ENCODE peak calls at places on chromosomes 11 and 22, in four cellular contexts. One of them, this sample, is unnamed.

GRCh38 chr11:18056561-18057181 is 10.6 kb upstream of the TPH1 start:
- DNase-seq in GM03348: no peak
- DNase-seq in cardiac fibroblast: no peak
- DNase-seq in astrocyte of the cerebellum: no peak
- DNase-seq in this sample: no peak

GRCh38 chr11:133992121-133992520 is 35.4 kb upstream of the IGSF9B start:
- DNase-seq in GM03348: no peak
- DNase-seq in cardiac fibroblast: no peak
- DNase-seq in astrocyte of the cerebellum: no peak
- DNase-seq in this sample: no peak

GRCh38 chr11:130636672-130637463 is 188.4 kb downstream of the ADAMTS15 start:
- DNase-seq in GM03348: peak; percentile 41
- DNase-seq in cardiac fibroblast: peak; percentile 52
- DNase-seq in astrocyte of the cerebellum: peak; percentile 64
- DNase-seq in this sample: peak; percentile 53

GRCh38 chr11:57402188-57403066 is 12.0 kb upstream of the PRG2 start:
- DNase-seq in GM03348: no peak
- DNase-seq in cardiac fibroblast: no peak
- DNase-seq in astrocyte of the cerebellum: no peak
- DNase-seq in this sample: no peak

GRCh38 chr11:119509277-119509841 is 86.4 kb upstream of the THY1 start:
- DNase-seq in GM03348: peak; percentile 63
- DNase-seq in cardiac fibroblast: peak; percentile 51
- DNase-seq in astrocyte of the cerebellum: no peak
- DNase-seq in this sample: peak; percentile 56

GRCh38 chr11:65569973-65570918 is at the start of gene ZNRD2:
- DNase-seq in GM03348: peak; percentile 96
- DNase-seq in cardiac fibroblast: peak; percentile 99
- DNase-seq in astrocyte of the cerebellum: peak; percentile 91
- DNase-seq in this sample: peak; percentile 99

GRCh38 chr11:65132238-65132987 is 1.9 kb downstream of the SYVN1 start:
- DNase-seq in GM03348: no peak
- DNase-seq in cardiac fibroblast: no peak
- DNase-seq in astrocyte of the cerebellum: no peak
- DNase-seq in this sample: no peak

GRCh38 chr11:115134886-115135285 is 369.3 kb downstream of the CADM1 start:
- DNase-seq in GM03348: no peak
- DNase-seq in cardiac fibroblast: no peak
- DNase-seq in astrocyte of the cerebellum: no peak
- DNase-seq in this sample: no peak

GRCh38 chr11:20355221-20356219 is 8.0 kb upstream of the HTATIP2 start:
- DNase-seq in GM03348: peak; percentile 54
- DNase-seq in cardiac fibroblast: peak; percentile 62
- DNase-seq in astrocyte of the cerebellum: peak; percentile 27
- DNase-seq in this sample: peak; percentile 36

GRCh38 chr11:27761356-27761755 is 61.1 kb upstream of the BDNF start:
- DNase-seq in GM03348: no peak
- DNase-seq in cardiac fibroblast: no peak
- DNase-seq in astrocyte of the cerebellum: no peak
- DNase-seq in this sample: no peak

GRCh38 chr22:32764330-32765116 is 37.0 kb upstream of the TIMP3 start:
- DNase-seq in GM03348: peak; percentile 85
- DNase-seq in cardiac fibroblast: peak; percentile 86
- DNase-seq in astrocyte of the cerebellum: no peak
- DNase-seq in this sample: peak; percentile 87

GRCh38 chr22:50206599-50206998 is 5.8 kb downstream of the SELENOO start:
- DNase-seq in GM03348: peak; percentile 67
- DNase-seq in cardiac fibroblast: peak; percentile 55
- DNase-seq in astrocyte of the cerebellum: no peak
- DNase-seq in this sample: peak; percentile 42

GRCh38 chr11:62004473-62004872 is 37.0 kb upstream of the FTH1 start:
- DNase-seq in GM03348: peak; percentile 75
- DNase-seq in cardiac fibroblast: peak; percentile 97
- DNase-seq in astrocyte of the cerebellum: peak; percentile 83
- DNase-seq in this sample: peak; percentile 40

GRCh38 chr11:27227744-27228143 is 135.3 kb downstream of the CCDC34 start:
- DNase-seq in GM03348: no peak
- DNase-seq in cardiac fibroblast: no peak
- DNase-seq in astrocyte of the cerebellum: no peak
- DNase-seq in this sample: no peak

GRCh38 chr11:57116654-57117053 is 65.1 kb upstream of the LRRC55 start:
- DNase-seq in GM03348: peak; percentile 20
- DNase-seq in cardiac fibroblast: peak; percentile 67
- DNase-seq in astrocyte of the cerebellum: peak; percentile 16
- DNase-seq in this sample: peak; percentile 44

GRCh38 chr22:46012881-46013281 is 35.9 kb upstream of the WNT7B start:
- DNase-seq in GM03348: no peak
- DNase-seq in cardiac fibroblast: no peak
- DNase-seq in astrocyte of the cerebellum: no peak
- DNase-seq in this sample: no peak

GRCh38 chr11:130442728-130443127 is 5.7 kb upstream of the ADAMTS15 start:
- DNase-seq in GM03348: peak; percentile 74
- DNase-seq in cardiac fibroblast: no peak
- DNase-seq in astrocyte of the cerebellum: no peak
- DNase-seq in this sample: no peak

GRCh38 chr11:46697303-46697702 is 3.1 kb downstream of the ARHGAP1 start:
- DNase-seq in GM03348: no peak
- DNase-seq in cardiac fibroblast: peak; percentile 61
- DNase-seq in astrocyte of the cerebellum: no peak
- DNase-seq in this sample: no peak

GRCh38 chr11:45917286-45917622 is 423 bp downstream of the PEX16 start:
- DNase-seq in GM03348: no peak
- DNase-seq in cardiac fibroblast: no peak
- DNase-seq in astrocyte of the cerebellum: no peak
- DNase-seq in this sample: peak; percentile 21

GRCh38 chr22:19448739-19449421 is 1.4 kb upstream of the C22orf39 start:
- DNase-seq in GM03348: no peak
- DNase-seq in cardiac fibroblast: no peak
- DNase-seq in astrocyte of the cerebellum: no peak
- DNase-seq in this sample: no peak

GRCh38 chr11:71112990-71113389 is 139.4 kb downstream of the SHANK2 start:
- DNase-seq in GM03348: no peak
- DNase-seq in cardiac fibroblast: no peak
- DNase-seq in astrocyte of the cerebellum: no peak
- DNase-seq in this sample: no peak

GRCh38 chr11:109424893-109425292 is 2.9 kb downstream of the C11orf87 start:
- DNase-seq in GM03348: no peak
- DNase-seq in cardiac fibroblast: no peak
- DNase-seq in astrocyte of the cerebellum: no peak
- DNase-seq in this sample: no peak

GRCh38 chr11:118438314-118438931 is 2.1 kb downstream of the KMT2A start:
- DNase-seq in GM03348: peak; percentile 77
- DNase-seq in cardiac fibroblast: peak; percentile 89
- DNase-seq in astrocyte of the cerebellum: peak; percentile 59
- DNase-seq in this sample: peak; percentile 92

GRCh38 chr11:116232364-116232801 is 540.4 kb downstream of the BUD13 start:
- DNase-seq in GM03348: no peak
- DNase-seq in cardiac fibroblast: no peak
- DNase-seq in astrocyte of the cerebellum: no peak
- DNase-seq in this sample: no peak

GRCh38 chr22:38831166-38831945 is 12.5 kb downstream of the NPTXR start:
- DNase-seq in GM03348: no peak
- DNase-seq in cardiac fibroblast: peak; percentile 66
- DNase-seq in astrocyte of the cerebellum: no peak
- DNase-seq in this sample: peak; percentile 48

GRCh38 chr22:30829901-30830550 is 135.4 kb downstream of the OSBP2 start:
- DNase-seq in GM03348: peak; percentile 84
- DNase-seq in cardiac fibroblast: peak; percentile 86
- DNase-seq in astrocyte of the cerebellum: peak; percentile 46
- DNase-seq in this sample: peak; percentile 72

GRCh38 chr11:35558468-35558867 is 33.1 kb upstream of the PAMR1 start:
- DNase-seq in GM03348: no peak
- DNase-seq in cardiac fibroblast: peak; percentile 60
- DNase-seq in astrocyte of the cerebellum: no peak
- DNase-seq in this sample: peak; percentile 34

GRCh38 chr11:59172345-59173079 is 580 bp downstream of the DTX4 start:
- DNase-seq in GM03348: peak; percentile 35
- DNase-seq in cardiac fibroblast: no peak
- DNase-seq in astrocyte of the cerebellum: no peak
- DNase-seq in this sample: peak; percentile 50

GRCh38 chr11:11964774-11965150 is 43.7 kb downstream of the DKK3 start:
- DNase-seq in GM03348: no peak
- DNase-seq in cardiac fibroblast: no peak
- DNase-seq in astrocyte of the cerebellum: no peak
- DNase-seq in this sample: no peak

GRCh38 chr11:45658292-45658991 is 7.0 kb downstream of the CHST1 start:
- DNase-seq in GM03348: peak; percentile 51
- DNase-seq in cardiac fibroblast: peak; percentile 80
- DNase-seq in astrocyte of the cerebellum: no peak
- DNase-seq in this sample: peak; percentile 43

GRCh38 chr11:1150769-1151365 is 6.9 kb upstream of the MUC5AC start:
- DNase-seq in GM03348: peak; percentile 58
- DNase-seq in cardiac fibroblast: peak; percentile 82
- DNase-seq in astrocyte of the cerebellum: no peak
- DNase-seq in this sample: peak; percentile 36

GRCh38 chr11:75474878-75475766 is 42.1 kb upstream of the KLHL35 start:
- DNase-seq in GM03348: peak; percentile 31
- DNase-seq in cardiac fibroblast: peak; percentile 72
- DNase-seq in astrocyte of the cerebellum: no peak
- DNase-seq in this sample: peak; percentile 42

GRCh38 chr22:38267086-38267485 is 5.7 kb downstream of the TMEM184B start:
- DNase-seq in GM03348: peak; percentile 48
- DNase-seq in cardiac fibroblast: peak; percentile 73
- DNase-seq in astrocyte of the cerebellum: no peak
- DNase-seq in this sample: no peak

GRCh38 chr22:44195189-44195871 is 14.6 kb downstream of the PARVG start:
- DNase-seq in GM03348: no peak
- DNase-seq in cardiac fibroblast: no peak
- DNase-seq in astrocyte of the cerebellum: no peak
- DNase-seq in this sample: no peak

GRCh38 chr22:31138126-31138525 is 2.2 kb downstream of the PLA2G3 start:
- DNase-seq in GM03348: no peak
- DNase-seq in cardiac fibroblast: no peak
- DNase-seq in astrocyte of the cerebellum: no peak
- DNase-seq in this sample: no peak

GRCh38 chr11:10351768-10352641 is 47.1 kb downstream of the ADM start:
- DNase-seq in GM03348: peak; percentile 43
- DNase-seq in cardiac fibroblast: peak; percentile 85
- DNase-seq in astrocyte of the cerebellum: no peak
- DNase-seq in this sample: peak; percentile 86

GRCh38 chr11:113505541-113506375 is 30.6 kb upstream of the DRD2 start:
- DNase-seq in GM03348: peak; percentile 40
- DNase-seq in cardiac fibroblast: peak; percentile 88
- DNase-seq in astrocyte of the cerebellum: peak; percentile 48
- DNase-seq in this sample: peak; percentile 2

GRCh38 chr11:90805172-90805571 is 582.3 kb upstream of the CHORDC1 start:
- DNase-seq in GM03348: no peak
- DNase-seq in cardiac fibroblast: no peak
- DNase-seq in astrocyte of the cerebellum: no peak
- DNase-seq in this sample: no peak

GRCh38 chr11:115501504-115501894 is 2.7 kb downstream of the CADM1 start:
- DNase-seq in GM03348: no peak
- DNase-seq in cardiac fibroblast: no peak
- DNase-seq in astrocyte of the cerebellum: no peak
- DNase-seq in this sample: no peak

GRCh38 chr22:46089426-46090041 is 60.8 kb upstream of the PPARA start:
- DNase-seq in GM03348: no peak
- DNase-seq in cardiac fibroblast: no peak
- DNase-seq in astrocyte of the cerebellum: no peak
- DNase-seq in this sample: no peak

This sample was measured in adipocyte.